ENCODE peak calls at places on chromosomes 4 and X, in four cellular contexts. X is neural progenitor cell, Q is fibroblast of pulmonary artery, M is transverse colon. P is an unnamed sample.
A peak's percentile ranks its signal among the peaks of the same experiment; 100 is the strongest.

GRCh38 chr4:31365006-31365690 is 645.0 kb downstream of the PCDH7 start:
- DNase-seq in X (no peak), Q (no peak), M (no peak), P (no peak)

GRCh38 chrX:129540725-129541184 is 696 bp downstream of the OCRL start:
- DNase-seq in X (no peak), Q (no peak), M (peak; percentile 66), P (peak; percentile 28)

GRCh38 chr4:41573458-41574129 is 35.6 kb downstream of the LIMCH1 start:
- DNase-seq in X (no peak), Q (peak; percentile 24), M (no peak), P (no peak)

GRCh38 chrX:45719751-45720501 is 519.2 kb upstream of the DIPK2B start:
- DNase-seq in X (no peak), Q (peak; percentile 23), M (no peak), P (no peak)

GRCh38 chr4:56049428-56050212 is 100.9 kb downstream of the CEP135 start:
- DNase-seq in X (peak; percentile 75), Q (peak; percentile 46), M (peak; percentile 32), P (no peak)

GRCh38 chrX:153595387-153595786 is 3.6 kb downstream of the CCNQ start:
- DNase-seq in X (no peak), Q (no peak), M (no peak), P (no peak)

GRCh38 chr4:113952452-113953029 is 26.9 kb downstream of the ARSJ start:
- DNase-seq in X (peak; percentile 78), Q (peak; percentile 75), M (no peak), P (peak; percentile 66)

GRCh38 chrX:75784689-75785491 is at the start of gene MAGEE2:
- DNase-seq in X (no peak), Q (no peak), M (no peak), P (no peak)

GRCh38 chrX:10833299-10834169 is 213.1 kb upstream of the MID1 start:
- DNase-seq in X (peak; percentile 55), Q (no peak), M (peak; percentile 70), P (peak; percentile 21)

GRCh38 chrX:153775631-153776595 is 4.9 kb upstream of the SRPK3 start:
- DNase-seq in X (no peak), Q (no peak), M (no peak), P (no peak)

GRCh38 chr4:153474251-153474650 is 8.1 kb downstream of the TMEM131L start:
- DNase-seq in X (no peak), Q (no peak), M (no peak), P (no peak)

GRCh38 chr4:6333301-6334202 is 63.9 kb downstream of the WFS1 start:
- DNase-seq in X (no peak), Q (peak; percentile 18), M (no peak), P (no peak)

GRCh38 chrX:20215565-20215964 is 51.1 kb downstream of the RPS6KA3 start:
- DNase-seq in X (no peak), Q (no peak), M (no peak), P (no peak)

GRCh38 chr4:5711479-5712184 is 631 bp downstream of the EVC start:
- DNase-seq in X (no peak), Q (peak; percentile 42), M (no peak), P (peak; percentile 56)

GRCh38 chr4:41969666-41970065 is 11.9 kb upstream of the DCAF4L1 start:
- DNase-seq in X (no peak), Q (no peak), M (no peak), P (no peak)

GRCh38 chr4:141127884-141128283 is 5.4 kb downstream of the RNF150 start:
- DNase-seq in X (no peak), Q (no peak), M (no peak), P (no peak)

GRCh38 chrX:9749141-9749540 is 16.5 kb downstream of the GPR143 start:
- DNase-seq in X (no peak), Q (no peak), M (no peak), P (no peak)

GRCh38 chr4:82733636-82734035 is 65.0 kb downstream of the SCD5 start:
- DNase-seq in X (no peak), Q (peak; percentile 50), M (no peak), P (peak; percentile 29)

GRCh38 chr4:139808381-139809206 is 143.0 kb downstream of the MGST2 start:
- DNase-seq in X (peak; percentile 84), Q (peak; percentile 20), M (no peak), P (peak; percentile 27)

GRCh38 chr4:80215449-80216052 is 18.2 kb downstream of the PRDM8 start:
- DNase-seq in X (no peak), Q (peak; percentile 66), M (no peak), P (peak; percentile 54)

GRCh38 chrX:11259437-11259836 is 33.8 kb upstream of the AMELX start:
- DNase-seq in X (no peak), Q (no peak), M (no peak), P (no peak)

GRCh38 chr4:169136796-169137554 is 126.9 kb upstream of the CBR4 start:
- DNase-seq in X (no peak), Q (no peak), M (no peak), P (no peak)

GRCh38 chrX:45232139-45232538 is 31.5 kb upstream of the DIPK2B start:
- DNase-seq in X (no peak), Q (no peak), M (no peak), P (no peak)

GRCh38 chr4:84493092-84493850 is 5.8 kb downstream of the NKX6-1 start:
- DNase-seq in X (peak; percentile 90), Q (peak; percentile 26), M (peak; percentile 21), P (peak; percentile 8)

GRCh38 chr4:6834867-6835266 is 52.3 kb downstream of the KIAA0232 start:
- DNase-seq in X (no peak), Q (peak; percentile 22), M (no peak), P (peak; percentile 53)

GRCh38 chrX:137549846-137550534 is 15.9 kb upstream of the ZIC3 start:
- DNase-seq in X (peak; percentile 77), Q (no peak), M (no peak), P (no peak)
- H3K4me3 ChIP-seq in X (peak overlapping the region; percentile 47), Q (no peak overlapping the region), M (no peak overlapping the region), P (no peak overlapping the region)

GRCh38 chr4:154506253-154506652 is 14.7 kb upstream of the DCHS2 start:
- DNase-seq in X (peak; percentile 64), Q (peak; percentile 53), M (no peak), P (peak; percentile 53)

GRCh38 chr4:154507170-154507569 is 15.6 kb upstream of the DCHS2 start:
- DNase-seq in X (no peak), Q (no peak), M (no peak), P (no peak)

GRCh38 chr4:154497901-154498300 is 6.3 kb upstream of the DCHS2 start:
- DNase-seq in X (no peak), Q (no peak), M (no peak), P (no peak)

DNA sequence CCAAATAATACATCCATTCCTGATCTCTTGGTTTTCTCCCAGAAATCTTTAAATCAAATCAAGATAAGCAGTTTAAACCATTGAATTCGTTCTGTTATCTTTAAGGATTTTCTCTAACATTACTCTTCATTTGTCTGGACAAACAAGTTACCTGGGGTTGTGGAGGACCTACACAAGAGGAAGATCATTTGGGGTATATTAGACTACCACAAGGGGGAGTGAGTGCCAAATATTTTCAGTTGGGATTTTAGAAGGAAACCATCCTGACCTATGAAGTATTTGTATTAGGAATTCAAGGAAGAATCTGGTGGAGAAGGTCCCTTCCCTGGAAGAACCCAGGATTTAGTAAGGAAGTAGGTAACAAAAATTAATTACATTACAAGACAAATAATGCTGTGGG is 12.0 kb upstream of the DCHS2 start:
- DNase-seq in X (peak; percentile 51), Q (peak; percentile 33), M (no peak), P (peak; percentile 21)
- TF ChIP-seq CTCF in X (peak; percentile 80), Q (peak; percentile 61), M (no peak), P (peak; percentile 62)

GRCh38 chr4:150579591-150580234 is 2.2 kb upstream of the MAB21L2 start:
- DNase-seq in X (peak; percentile 75), Q (peak; percentile 31), M (no peak), P (peak; percentile 25)
- H3K4me3 ChIP-seq in X (peak overlapping the region; percentile 75), Q (peak overlapping the region; percentile 52), M (peak overlapping the region; percentile 40), P (peak overlapping the region; percentile 49)

GRCh38 chr4:92163348-92163747 is 140.4 kb upstream of the GRID2 start:
- DNase-seq in X (no peak), Q (peak; percentile 17), M (no peak), P (no peak)
- TF ChIP-seq CTCF in X (peak; percentile 38), Q (peak; percentile 42), M (no peak), P (peak; percentile 17)

GRCh38 chr4:144169211-144169610 is 28.7 kb upstream of the GYPA start:
- DNase-seq in X (no peak), Q (no peak), M (no peak), P (no peak)
- H3K4me3 ChIP-seq in X (no peak overlapping the region), Q (no peak overlapping the region), M (no peak overlapping the region), P (no peak overlapping the region)

GRCh38 chrX:6021316-6022091 is 207.2 kb downstream of the NLGN4X start:
- DNase-seq in X (peak; percentile 57), Q (peak; percentile 10), M (peak; percentile 35), P (peak; percentile 34)
- TF ChIP-seq CTCF in X (peak; percentile 72), Q (peak; percentile 44), M (peak; percentile 40), P (peak; percentile 60)

GRCh38 chr4:101983835-101984234 is 193.3 kb downstream of the BANK1 start:
- DNase-seq in X (no peak), Q (no peak), M (no peak), P (peak; percentile 48)
- H3K4me3 ChIP-seq in X (no peak overlapping the region), Q (no peak overlapping the region), M (no peak overlapping the region), P (no peak overlapping the region)

DNA sequence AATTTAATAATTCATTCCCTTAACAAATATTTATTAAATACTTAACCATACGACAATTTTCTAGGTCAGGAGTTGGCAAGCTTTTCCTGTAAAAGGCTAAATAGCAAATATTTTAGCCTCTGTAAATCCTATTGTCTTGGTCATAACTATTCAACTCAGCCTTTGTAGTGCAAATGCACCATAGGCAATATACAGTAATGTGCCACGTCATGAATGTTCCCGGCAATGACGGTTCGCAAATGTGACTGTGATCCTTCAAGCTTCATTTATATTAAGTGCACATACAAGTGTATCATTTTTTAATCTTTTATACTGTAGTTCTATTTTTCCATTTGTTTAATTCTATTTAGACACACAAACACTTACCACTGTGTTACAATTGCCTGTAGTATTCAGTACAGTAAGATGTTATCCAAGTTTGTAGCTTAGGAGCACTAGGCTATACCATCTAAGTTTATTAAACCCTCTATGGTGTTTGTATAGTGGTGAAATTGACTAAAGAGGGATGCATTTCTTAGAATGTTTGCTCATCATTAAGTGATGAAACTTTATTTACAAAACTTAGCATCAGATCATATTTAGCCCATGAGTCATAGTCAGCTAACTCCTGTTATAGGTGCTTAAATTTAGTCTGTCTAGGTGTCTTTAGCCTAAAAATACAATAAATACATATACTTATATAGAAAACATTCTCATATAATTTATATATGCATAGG is 553.6 kb downstream of the STPG2 start:
- DNase-seq in X (no peak), Q (no peak), M (no peak), P (peak; percentile 3)
- TF ChIP-seq CTCF in X (no peak), Q (no peak), M (no peak), P (no peak)

DNA sequence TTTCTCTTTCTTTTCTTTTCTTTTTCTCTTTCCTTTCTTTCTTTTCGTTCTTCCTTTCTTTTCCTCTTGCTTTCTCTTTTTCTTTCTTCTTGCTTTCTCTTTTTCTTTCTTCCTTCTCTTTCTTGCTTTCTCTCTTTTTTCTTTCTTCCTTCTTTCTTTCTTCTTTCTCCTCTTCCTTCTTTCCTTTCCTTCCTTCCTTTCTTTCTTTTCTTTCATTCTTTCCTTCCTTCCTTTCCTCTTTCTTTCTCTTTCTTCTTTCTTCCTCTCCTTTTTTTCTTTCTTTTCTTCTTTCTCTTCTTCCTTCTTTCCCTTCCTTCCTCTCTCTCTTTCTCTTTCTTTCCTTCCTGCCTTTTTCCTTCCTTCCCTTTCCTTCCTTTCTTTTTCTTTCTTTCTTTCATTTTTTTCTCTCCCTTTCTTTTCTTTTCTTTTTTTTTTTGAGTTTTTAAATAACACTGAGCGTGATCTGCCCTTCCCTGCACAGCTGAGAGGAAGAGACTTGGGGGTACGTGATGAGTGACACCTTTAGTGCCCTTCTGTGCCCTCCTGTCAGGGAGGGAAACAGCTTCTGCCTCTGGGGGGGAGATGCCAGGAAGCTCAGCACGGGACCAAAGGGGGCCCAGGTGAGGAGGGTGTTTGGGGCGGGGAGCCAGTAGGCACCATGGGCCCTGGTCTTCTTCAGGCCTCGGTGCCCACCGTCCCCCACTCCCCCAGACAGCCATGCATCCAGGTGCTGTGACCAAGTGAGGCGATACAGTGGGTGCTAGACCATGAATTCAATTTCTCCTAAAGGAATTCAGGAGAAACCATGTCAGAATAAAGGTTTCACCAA is 36.6 kb upstream of the CDKN2AIP start:
- DNase-seq in X (no peak), Q (no peak), M (no peak), P (no peak)
- H3K4me3 ChIP-seq in X (peak overlapping the region; percentile 49), Q (peak overlapping the region; percentile 57), M (no peak overlapping the region), P (peak overlapping the region; percentile 56)

P was measured in fibroblast of villous mesenchyme.